ENCODE peak calls at places on chromosomes 3 and 15, in four cellular contexts. C is H1, U is K562, J is HepG2. E is an unnamed sample.

GRCh38 chr15:89599021-89599420 is 23.8 kb downstream of the TICRR start:
- DNase-seq in J (no peak), U (no peak), C (no peak), E (no peak)

GRCh38 chr15:85030301-85031049 is 48.8 kb downstream of the PDE8A start:
- DNase-seq in C (no peak), J (no peak), U (no peak), E (no peak)

GRCh38 chr3:123636431-123636841 is 51.6 kb upstream of the HACD2 start:
- DNase-seq in U (peak), C (peak), J (no peak), E (no peak)

GRCh38 chr3:8767667-8768363 is 1.6 kb downstream of the OXTR start:
- DNase-seq in U (no peak), J (peak), C (peak), E (no peak)

GRCh38 chr15:42457445-42458442 is 33.2 kb downstream of the ZNF106 start:
- DNase-seq in J (no peak), U (no peak), C (peak), E (peak)

GRCh38 chr3:14434105-14434504 is 31.7 kb downstream of the SLC6A6 start:
- DNase-seq in C (no peak), J (no peak), U (no peak), E (no peak)

GRCh38 chr3:10093678-10094077 is 14.4 kb downstream of the FANCD2OS start:
- DNase-seq in C (no peak), J (no peak), U (no peak), E (no peak)

GRCh38 chr3:69439683-69440270 is 53.9 kb upstream of the FRMD4B start:
- DNase-seq in U (no peak), C (no peak), J (peak), E (peak)

GRCh38 chr15:61037031-61037430 is 192.1 kb downstream of the RORA start:
- DNase-seq in C (no peak), J (no peak), U (no peak), E (no peak)

GRCh38 chr3:49199900-49200281 is 28.5 kb downstream of the KLHDC8B start:
- DNase-seq in J (no peak), C (no peak), U (no peak), E (no peak)

GRCh38 chr15:64527263-64527984 is 67.0 kb downstream of the ZNF609 start:
- DNase-seq in J (no peak), U (peak), C (no peak), E (no peak)

GRCh38 chr3:161345023-161345422 is 26.3 kb downstream of the SPTSSB start:
- DNase-seq in J (no peak), U (no peak), C (no peak), E (no peak)

GRCh38 chr3:76147846-76148245 is 362.5 kb upstream of the ZNF717 start:
- DNase-seq in J (no peak), C (no peak), U (no peak), E (no peak)

GRCh38 chr15:41233367-41233771 is 2.3 kb downstream of the CHP1 start:
- DNase-seq in C (no peak), J (peak), U (peak), E (no peak)

GRCh38 chr3:72234394-72234793 is 449.4 kb upstream of the PROK2 start:
- DNase-seq in C (no peak), U (no peak), J (no peak), E (no peak)

GRCh38 chr15:80487884-80488283 is 83.7 kb downstream of the ARNT2 start:
- DNase-seq in U (no peak), C (no peak), J (no peak), E (no peak)

GRCh38 chr3:43059456-43059855 is 46.4 kb downstream of the POMGNT2 start:
- DNase-seq in U (no peak), C (no peak), J (no peak), E (no peak)

GRCh38 chr3:29465836-29466235 is 185.0 kb downstream of the RBMS3 start:
- DNase-seq in J (no peak), U (no peak), C (no peak), E (no peak)

GRCh38 chr15:38768970-38769369 is 204.4 kb upstream of the RASGRP1 start:
- DNase-seq in U (no peak), J (no peak), C (peak), E (no peak)

GRCh38 chr3:138417559-138417982 is 16.8 kb upstream of the ESYT3 start:
- DNase-seq in J (peak), U (peak), C (peak), E (no peak)

GRCh38 chr3:39096775-39097174 is 10.7 kb downstream of the GORASP1 start:
- DNase-seq in C (no peak), J (peak), U (no peak), E (no peak)

GRCh38 chr15:85047271-85047948 is 65.8 kb downstream of the PDE8A start:
- DNase-seq in C (no peak), J (peak), U (peak), E (no peak)

GRCh38 chr3:56784452-56785001 is 17.2 kb downstream of the ARHGEF3 start:
- DNase-seq in U (no peak), J (no peak), C (no peak), E (no peak)
- H3K4me2 ChIP-seq in U (no peak), J (peak), C (no peak), E (peak)

DNA sequence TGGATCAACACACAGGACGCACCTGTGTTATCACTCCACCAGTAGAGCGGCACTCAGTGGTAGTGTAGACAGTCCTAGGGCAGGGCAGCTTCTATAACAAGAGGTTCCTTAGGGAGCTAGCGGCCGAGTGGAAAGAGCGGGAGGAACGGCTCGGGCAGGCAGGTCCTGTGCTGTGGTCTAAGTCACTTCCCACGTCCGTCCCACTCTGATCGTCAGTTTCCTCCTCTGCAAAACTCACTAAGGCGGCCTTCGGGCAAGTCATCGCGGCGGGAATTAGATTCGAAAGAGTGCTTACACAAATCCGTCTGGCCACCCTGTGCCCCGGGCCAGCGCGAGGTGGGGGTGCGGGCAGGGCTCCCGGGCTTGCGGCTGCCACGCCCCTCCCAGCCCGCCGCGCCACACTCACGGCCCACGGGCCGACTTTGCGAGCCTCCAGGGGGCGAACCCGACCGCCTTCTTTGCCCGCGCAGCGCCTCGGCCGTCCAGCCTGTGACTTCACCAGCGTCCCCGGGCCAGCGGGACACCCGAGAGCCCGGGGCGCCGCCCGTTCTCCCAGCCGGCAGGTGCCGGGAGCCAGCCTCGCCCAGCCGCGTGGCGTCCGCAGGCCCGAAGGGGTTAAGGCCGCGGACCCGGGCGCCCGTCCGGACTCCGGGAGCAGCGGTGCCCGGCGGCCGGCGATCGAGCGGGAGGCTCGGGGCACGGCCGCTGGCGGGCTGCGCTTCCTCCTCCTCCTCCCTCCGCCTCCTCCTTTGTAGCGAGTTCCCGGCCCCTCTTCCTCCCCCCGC is 426 bp upstream of the CORO2B start:
- DNase-seq in U (peak), C (no peak), J (no peak), E (no peak)
- TF ChIP-seq BRCA1 in U (no peak), C (no peak), J (no peak), E (no peak)

GRCh38 chr3:163916596-163917560 is 1161.4 kb downstream of the SI start:
- DNase-seq in J (peak), C (no peak), U (no peak), E (no peak)

GRCh38 chr3:163915279-163915678 is 1163.0 kb downstream of the SI start:
- DNase-seq in U (no peak), C (no peak), J (no peak), E (no peak)

GRCh38 chr3:163919154-163919553 is 1159.1 kb downstream of the SI start:
- DNase-seq in C (no peak), J (no peak), U (no peak), E (no peak)

DNA sequence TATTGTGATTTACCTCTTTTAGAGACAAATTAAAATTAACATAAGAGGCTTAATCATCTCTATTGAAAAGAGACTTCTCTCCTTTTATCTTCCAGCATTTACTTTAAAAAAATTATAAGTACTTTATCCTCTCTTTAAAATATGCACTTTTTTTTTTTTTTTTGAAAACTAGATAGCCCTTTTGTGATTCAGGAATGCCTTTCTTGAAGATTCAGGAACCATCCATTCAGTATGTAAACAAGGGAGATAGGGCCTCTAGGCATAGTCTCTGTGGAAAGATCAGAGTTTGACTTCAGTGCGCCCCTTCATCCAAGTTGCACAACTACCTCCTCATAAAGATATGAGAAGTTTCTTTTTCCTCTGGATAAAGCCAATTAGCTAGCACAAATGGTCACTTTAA is 1163.7 kb downstream of the SI start:
- DNase-seq in J (no peak), C (no peak), U (no peak), E (no peak)
- H3K4me2 ChIP-seq in J (no peak), C (no peak), U (no peak), E (no peak)

DNA sequence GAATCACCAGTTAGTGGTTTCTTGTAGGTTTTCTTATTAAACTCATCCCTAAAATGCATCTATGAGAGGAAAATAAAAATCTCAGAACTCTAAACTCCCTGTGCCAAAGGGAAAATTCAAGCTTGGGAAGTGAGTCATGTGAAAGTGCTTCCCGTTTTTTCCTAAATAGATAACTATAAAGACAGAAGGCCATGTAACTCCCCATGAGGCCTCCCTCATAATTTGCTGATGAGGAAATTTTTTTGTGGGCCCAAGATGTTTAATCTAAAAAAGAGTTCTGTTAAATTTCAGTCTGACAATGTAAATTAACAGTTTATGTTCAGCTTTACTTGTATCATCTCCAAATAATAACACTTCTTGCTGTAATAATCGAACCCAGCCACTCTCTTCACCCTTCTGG is 1273.9 kb downstream of the OTOL1 start:
- DNase-seq in C (no peak), U (no peak), J (no peak), E (no peak)
- TF ChIP-seq BRCA1 in C (no peak), U (no peak), J (no peak), E (no peak)

GRCh38 chr3:63841704-63842103 is 21.9 kb downstream of the THOC7 start:
- DNase-seq in J (no peak), C (no peak), U (no peak), E (no peak)
- H3K4me2 ChIP-seq in J (no peak), C (no peak), U (no peak), E (no peak)

E was measured in GM12878.